ENCODE peak calls at places on chromosome 13, in seven cellular contexts. One of them, this sample, is unnamed.

GRCh38 chr13:72151241-72151640 is 284.2 kb upstream of the DACH1 start:
- DNase-seq in astrocyte of the spinal cord: peak
- DNase-seq in cardiac fibroblast: peak
- DNase-seq in ELF-1: no peak
- DNase-seq in stimulated activated CD4-positive, alpha-beta T cell treated with anti-CD3 and anti-CD28 coated beads, Interleukin-15, amount 100 ng/mL, for 1 hour: no peak
- DNase-seq in activated CD4-positive, CD25-positive, alpha-beta regulatory T cell: no peak
- DNase-seq in CD8-positive, alpha-beta T cell: no peak
- DNase-seq in this sample: no peak

GRCh38 chr13:109704771-109705628 is 81.4 kb downstream of the IRS2 start:
- DNase-seq in cardiac fibroblast: peak
- DNase-seq in CD8-positive, alpha-beta T cell: no peak
- DNase-seq in astrocyte of the spinal cord: no peak
- DNase-seq in activated CD4-positive, CD25-positive, alpha-beta regulatory T cell: no peak
- DNase-seq in ELF-1: no peak
- DNase-seq in stimulated activated CD4-positive, alpha-beta T cell treated with anti-CD3 and anti-CD28 coated beads, Interleukin-15, amount 100 ng/mL, for 1 hour: no peak
- DNase-seq in this sample: peak

GRCh38 chr13:99287544-99287943 is 19.7 kb downstream of the GPR183 start:
- DNase-seq in cardiac fibroblast: no peak
- DNase-seq in activated CD4-positive, CD25-positive, alpha-beta regulatory T cell: no peak
- DNase-seq in stimulated activated CD4-positive, alpha-beta T cell treated with anti-CD3 and anti-CD28 coated beads, Interleukin-15, amount 100 ng/mL, for 1 hour: no peak
- DNase-seq in CD8-positive, alpha-beta T cell: no peak
- DNase-seq in astrocyte of the spinal cord: no peak
- DNase-seq in ELF-1: no peak
- DNase-seq in this sample: no peak

GRCh38 chr13:51425410-51426042 is 27.3 kb downstream of the INTS6 start:
- DNase-seq in activated CD4-positive, CD25-positive, alpha-beta regulatory T cell: no peak
- DNase-seq in stimulated activated CD4-positive, alpha-beta T cell treated with anti-CD3 and anti-CD28 coated beads, Interleukin-15, amount 100 ng/mL, for 1 hour: no peak
- DNase-seq in ELF-1: no peak
- DNase-seq in CD8-positive, alpha-beta T cell: no peak
- DNase-seq in cardiac fibroblast: peak
- DNase-seq in astrocyte of the spinal cord: peak
- DNase-seq in this sample: no peak

GRCh38 chr13:108915634-108916497 is 286.5 kb downstream of the MYO16 start:
- DNase-seq in ELF-1: peak
- DNase-seq in activated CD4-positive, CD25-positive, alpha-beta regulatory T cell: peak
- DNase-seq in astrocyte of the spinal cord: peak
- DNase-seq in stimulated activated CD4-positive, alpha-beta T cell treated with anti-CD3 and anti-CD28 coated beads, Interleukin-15, amount 100 ng/mL, for 1 hour: peak
- DNase-seq in cardiac fibroblast: peak
- DNase-seq in CD8-positive, alpha-beta T cell: peak
- DNase-seq in this sample: no peak

GRCh38 chr13:42011601-42012401 is 36.6 kb upstream of the DGKH start:
- DNase-seq in cardiac fibroblast: no peak
- DNase-seq in stimulated activated CD4-positive, alpha-beta T cell treated with anti-CD3 and anti-CD28 coated beads, Interleukin-15, amount 100 ng/mL, for 1 hour: no peak
- DNase-seq in astrocyte of the spinal cord: no peak
- DNase-seq in ELF-1: peak
- DNase-seq in activated CD4-positive, CD25-positive, alpha-beta regulatory T cell: no peak
- DNase-seq in CD8-positive, alpha-beta T cell: no peak
- DNase-seq in this sample: no peak

GRCh38 chr13:96020155-96020575 is 33.0 kb downstream of the UGGT2 start:
- DNase-seq in cardiac fibroblast: peak
- DNase-seq in CD8-positive, alpha-beta T cell: no peak
- DNase-seq in stimulated activated CD4-positive, alpha-beta T cell treated with anti-CD3 and anti-CD28 coated beads, Interleukin-15, amount 100 ng/mL, for 1 hour: no peak
- DNase-seq in activated CD4-positive, CD25-positive, alpha-beta regulatory T cell: no peak
- DNase-seq in astrocyte of the spinal cord: peak
- DNase-seq in ELF-1: peak
- DNase-seq in this sample: peak

GRCh38 chr13:30855569-30855968 is 50.5 kb upstream of the MEDAG start:
- DNase-seq in CD8-positive, alpha-beta T cell: no peak
- DNase-seq in stimulated activated CD4-positive, alpha-beta T cell treated with anti-CD3 and anti-CD28 coated beads, Interleukin-15, amount 100 ng/mL, for 1 hour: no peak
- DNase-seq in astrocyte of the spinal cord: no peak
- DNase-seq in cardiac fibroblast: no peak
- DNase-seq in activated CD4-positive, CD25-positive, alpha-beta regulatory T cell: no peak
- DNase-seq in ELF-1: no peak
- DNase-seq in this sample: no peak

GRCh38 chr13:36432106-36432544 is at the start of gene CCNA1:
- DNase-seq in CD8-positive, alpha-beta T cell: no peak
- DNase-seq in ELF-1: peak
- DNase-seq in astrocyte of the spinal cord: no peak
- DNase-seq in activated CD4-positive, CD25-positive, alpha-beta regulatory T cell: no peak
- DNase-seq in cardiac fibroblast: peak
- DNase-seq in stimulated activated CD4-positive, alpha-beta T cell treated with anti-CD3 and anti-CD28 coated beads, Interleukin-15, amount 100 ng/mL, for 1 hour: no peak
- DNase-seq in this sample: no peak

GRCh38 chr13:76330756-76331155 is 555.4 kb downstream of the KCTD12 start:
- DNase-seq in activated CD4-positive, CD25-positive, alpha-beta regulatory T cell: no peak
- DNase-seq in stimulated activated CD4-positive, alpha-beta T cell treated with anti-CD3 and anti-CD28 coated beads, Interleukin-15, amount 100 ng/mL, for 1 hour: no peak
- DNase-seq in CD8-positive, alpha-beta T cell: no peak
- DNase-seq in astrocyte of the spinal cord: no peak
- DNase-seq in cardiac fibroblast: no peak
- DNase-seq in ELF-1: no peak
- DNase-seq in this sample: no peak

GRCh38 chr13:106532111-106532929 is 3.1 kb downstream of the EFNB2 start:
- DNase-seq in ELF-1: peak
- DNase-seq in stimulated activated CD4-positive, alpha-beta T cell treated with anti-CD3 and anti-CD28 coated beads, Interleukin-15, amount 100 ng/mL, for 1 hour: no peak
- DNase-seq in CD8-positive, alpha-beta T cell: no peak
- DNase-seq in astrocyte of the spinal cord: peak
- DNase-seq in cardiac fibroblast: peak
- DNase-seq in activated CD4-positive, CD25-positive, alpha-beta regulatory T cell: no peak
- DNase-seq in this sample: no peak

GRCh38 chr13:42247883-42248282 is 24.1 kb upstream of the AKAP11 start:
- DNase-seq in cardiac fibroblast: no peak
- DNase-seq in astrocyte of the spinal cord: no peak
- DNase-seq in activated CD4-positive, CD25-positive, alpha-beta regulatory T cell: no peak
- DNase-seq in CD8-positive, alpha-beta T cell: no peak
- DNase-seq in ELF-1: no peak
- DNase-seq in stimulated activated CD4-positive, alpha-beta T cell treated with anti-CD3 and anti-CD28 coated beads, Interleukin-15, amount 100 ng/mL, for 1 hour: no peak
- DNase-seq in this sample: no peak

GRCh38 chr13:48233097-48233885 is at the start of gene ITM2B:
- DNase-seq in astrocyte of the spinal cord: peak
- DNase-seq in CD8-positive, alpha-beta T cell: peak
- DNase-seq in activated CD4-positive, CD25-positive, alpha-beta regulatory T cell: peak
- DNase-seq in ELF-1: peak
- DNase-seq in stimulated activated CD4-positive, alpha-beta T cell treated with anti-CD3 and anti-CD28 coated beads, Interleukin-15, amount 100 ng/mL, for 1 hour: peak
- DNase-seq in cardiac fibroblast: peak
- DNase-seq in this sample: peak

GRCh38 chr13:43908156-43909126 is 28.7 kb downstream of the LACC1 start:
- DNase-seq in stimulated activated CD4-positive, alpha-beta T cell treated with anti-CD3 and anti-CD28 coated beads, Interleukin-15, amount 100 ng/mL, for 1 hour: no peak
- DNase-seq in ELF-1: no peak
- DNase-seq in CD8-positive, alpha-beta T cell: no peak
- DNase-seq in astrocyte of the spinal cord: peak
- DNase-seq in activated CD4-positive, CD25-positive, alpha-beta regulatory T cell: no peak
- DNase-seq in cardiac fibroblast: peak
- DNase-seq in this sample: peak

GRCh38 chr13:97113231-97114001 is 108.7 kb upstream of the MBNL2 start:
- DNase-seq in cardiac fibroblast: no peak
- DNase-seq in CD8-positive, alpha-beta T cell: no peak
- DNase-seq in stimulated activated CD4-positive, alpha-beta T cell treated with anti-CD3 and anti-CD28 coated beads, Interleukin-15, amount 100 ng/mL, for 1 hour: no peak
- DNase-seq in activated CD4-positive, CD25-positive, alpha-beta regulatory T cell: no peak
- DNase-seq in astrocyte of the spinal cord: no peak
- DNase-seq in ELF-1: no peak
- DNase-seq in this sample: peak

GRCh38 chr13:26558074-26558805 is 757 bp downstream of the WASF3 start:
- DNase-seq in stimulated activated CD4-positive, alpha-beta T cell treated with anti-CD3 and anti-CD28 coated beads, Interleukin-15, amount 100 ng/mL, for 1 hour: no peak
- DNase-seq in activated CD4-positive, CD25-positive, alpha-beta regulatory T cell: no peak
- DNase-seq in cardiac fibroblast: peak
- DNase-seq in ELF-1: peak
- DNase-seq in CD8-positive, alpha-beta T cell: no peak
- DNase-seq in astrocyte of the spinal cord: peak
- DNase-seq in this sample: no peak

GRCh38 chr13:26019881-26020535 is 31.8 kb downstream of the SHISA2 start:
- DNase-seq in activated CD4-positive, CD25-positive, alpha-beta regulatory T cell: no peak
- DNase-seq in ELF-1: no peak
- DNase-seq in stimulated activated CD4-positive, alpha-beta T cell treated with anti-CD3 and anti-CD28 coated beads, Interleukin-15, amount 100 ng/mL, for 1 hour: no peak
- DNase-seq in astrocyte of the spinal cord: peak
- DNase-seq in cardiac fibroblast: peak
- DNase-seq in CD8-positive, alpha-beta T cell: no peak
- DNase-seq in this sample: no peak

GRCh38 chr13:113023217-113023597 is 54.2 kb downstream of the MCF2L start:
- DNase-seq in ELF-1: no peak
- DNase-seq in CD8-positive, alpha-beta T cell: no peak
- DNase-seq in astrocyte of the spinal cord: no peak
- DNase-seq in cardiac fibroblast: peak
- DNase-seq in stimulated activated CD4-positive, alpha-beta T cell treated with anti-CD3 and anti-CD28 coated beads, Interleukin-15, amount 100 ng/mL, for 1 hour: no peak
- DNase-seq in activated CD4-positive, CD25-positive, alpha-beta regulatory T cell: no peak
- DNase-seq in this sample: no peak

GRCh38 chr13:100470841-100471505 is 117.6 kb downstream of the GGACT start:
- DNase-seq in cardiac fibroblast: no peak
- DNase-seq in activated CD4-positive, CD25-positive, alpha-beta regulatory T cell: no peak
- DNase-seq in CD8-positive, alpha-beta T cell: no peak
- DNase-seq in ELF-1: no peak
- DNase-seq in stimulated activated CD4-positive, alpha-beta T cell treated with anti-CD3 and anti-CD28 coated beads, Interleukin-15, amount 100 ng/mL, for 1 hour: no peak
- DNase-seq in astrocyte of the spinal cord: no peak
- DNase-seq in this sample: no peak

GRCh38 chr13:39038569-39038898 is 278 bp downstream of the NHLRC3 start:
- DNase-seq in astrocyte of the spinal cord: no peak
- DNase-seq in activated CD4-positive, CD25-positive, alpha-beta regulatory T cell: no peak
- DNase-seq in cardiac fibroblast: no peak
- DNase-seq in stimulated activated CD4-positive, alpha-beta T cell treated with anti-CD3 and anti-CD28 coated beads, Interleukin-15, amount 100 ng/mL, for 1 hour: peak
- DNase-seq in CD8-positive, alpha-beta T cell: no peak
- DNase-seq in ELF-1: no peak
- DNase-seq in this sample: no peak

GRCh38 chr13:42794572-42795275 is 13.3 kb downstream of the FAM216B start:
- DNase-seq in stimulated activated CD4-positive, alpha-beta T cell treated with anti-CD3 and anti-CD28 coated beads, Interleukin-15, amount 100 ng/mL, for 1 hour: no peak
- DNase-seq in CD8-positive, alpha-beta T cell: no peak
- DNase-seq in astrocyte of the spinal cord: peak
- DNase-seq in ELF-1: no peak
- DNase-seq in cardiac fibroblast: no peak
- DNase-seq in activated CD4-positive, CD25-positive, alpha-beta regulatory T cell: no peak
- DNase-seq in this sample: no peak

GRCh38 chr13:77478645-77478997 is 56.9 kb upstream of the SCEL start:
- DNase-seq in activated CD4-positive, CD25-positive, alpha-beta regulatory T cell: no peak
- DNase-seq in ELF-1: no peak
- DNase-seq in cardiac fibroblast: no peak
- DNase-seq in astrocyte of the spinal cord: no peak
- DNase-seq in stimulated activated CD4-positive, alpha-beta T cell treated with anti-CD3 and anti-CD28 coated beads, Interleukin-15, amount 100 ng/mL, for 1 hour: no peak
- DNase-seq in CD8-positive, alpha-beta T cell: no peak
- DNase-seq in this sample: no peak

GRCh38 chr13:45108716-45109706 is 11.3 kb upstream of the GTF2F2 start:
- DNase-seq in CD8-positive, alpha-beta T cell: no peak
- DNase-seq in cardiac fibroblast: peak
- DNase-seq in astrocyte of the spinal cord: peak
- DNase-seq in ELF-1: no peak
- DNase-seq in stimulated activated CD4-positive, alpha-beta T cell treated with anti-CD3 and anti-CD28 coated beads, Interleukin-15, amount 100 ng/mL, for 1 hour: no peak
- DNase-seq in activated CD4-positive, CD25-positive, alpha-beta regulatory T cell: no peak
- DNase-seq in this sample: no peak

GRCh38 chr13:20161275-20161950 is 561 bp upstream of the GJA3 start:
- DNase-seq in activated CD4-positive, CD25-positive, alpha-beta regulatory T cell: no peak
- DNase-seq in ELF-1: peak
- DNase-seq in cardiac fibroblast: no peak
- DNase-seq in stimulated activated CD4-positive, alpha-beta T cell treated with anti-CD3 and anti-CD28 coated beads, Interleukin-15, amount 100 ng/mL, for 1 hour: peak
- DNase-seq in astrocyte of the spinal cord: no peak
- DNase-seq in CD8-positive, alpha-beta T cell: peak
- DNase-seq in this sample: no peak